ENCODE peak calls at places on chromosomes 6 and 20, in ten cellular contexts. One of them, this sample, is unnamed.

GRCh38 chr6:51571168-51571567 is 516.2 kb downstream of the PKHD1 start:
- DNase-seq in stimulated activated CD4-positive, alpha-beta T cell treated with anti-CD3 and anti-CD28 coated beads, Interleukin-15, amount 100 ng/mL, for 1 hour: no peak
- DNase-seq in MCF 10A: peak; percentile 28
- DNase-seq in NCI-H774: no peak
- DNase-seq in SW480: no peak
- DNase-seq in GM10248: no peak
- DNase-seq in NCI-H345: no peak
- DNase-seq in EL: no peak
- DNase-seq in occipital lobe: no peak
- DNase-seq in posterior vena cava: no peak
- DNase-seq in this sample: no peak

GRCh38 chr6:42454428-42454791 is 2.7 kb upstream of the TRERF1 start:
- DNase-seq in stimulated activated CD4-positive, alpha-beta T cell treated with anti-CD3 and anti-CD28 coated beads, Interleukin-15, amount 100 ng/mL, for 1 hour: no peak
- DNase-seq in posterior vena cava: peak; percentile 85
- DNase-seq in occipital lobe: no peak
- DNase-seq in SW480: no peak
- DNase-seq in MCF 10A: no peak
- DNase-seq in NCI-H345: no peak
- DNase-seq in NCI-H774: no peak
- DNase-seq in EL: no peak
- DNase-seq in GM10248: no peak
- DNase-seq in this sample: no peak

GRCh38 chr6:42300701-42301100 is 83.0 kb upstream of the MRPS10 start:
- DNase-seq in stimulated activated CD4-positive, alpha-beta T cell treated with anti-CD3 and anti-CD28 coated beads, Interleukin-15, amount 100 ng/mL, for 1 hour: no peak
- DNase-seq in posterior vena cava: no peak
- DNase-seq in NCI-H774: no peak
- DNase-seq in occipital lobe: no peak
- DNase-seq in EL: no peak
- DNase-seq in GM10248: no peak
- DNase-seq in MCF 10A: peak; percentile 54
- DNase-seq in NCI-H345: no peak
- DNase-seq in SW480: no peak
- DNase-seq in this sample: no peak

GRCh38 chr6:78670802-78671201 is 196.5 kb upstream of the IRAK1BP1 start:
- DNase-seq in SW480: no peak
- DNase-seq in EL: no peak
- DNase-seq in MCF 10A: no peak
- DNase-seq in NCI-H774: no peak
- DNase-seq in GM10248: no peak
- DNase-seq in NCI-H345: no peak
- DNase-seq in occipital lobe: no peak
- DNase-seq in stimulated activated CD4-positive, alpha-beta T cell treated with anti-CD3 and anti-CD28 coated beads, Interleukin-15, amount 100 ng/mL, for 1 hour: no peak
- DNase-seq in posterior vena cava: no peak
- DNase-seq in this sample: no peak

GRCh38 chr6:169246445-169246844 is 7.2 kb downstream of the THBS2 start:
- DNase-seq in occipital lobe: no peak
- DNase-seq in SW480: no peak
- DNase-seq in NCI-H345: no peak
- DNase-seq in MCF 10A: no peak
- DNase-seq in EL: no peak
- DNase-seq in GM10248: no peak
- DNase-seq in NCI-H774: no peak
- DNase-seq in stimulated activated CD4-positive, alpha-beta T cell treated with anti-CD3 and anti-CD28 coated beads, Interleukin-15, amount 100 ng/mL, for 1 hour: no peak
- DNase-seq in posterior vena cava: peak; percentile 69
- DNase-seq in this sample: no peak

GRCh38 chr6:42424906-42425474 is 26.7 kb downstream of the TRERF1 start:
- DNase-seq in posterior vena cava: no peak
- DNase-seq in occipital lobe: no peak
- DNase-seq in GM10248: no peak
- DNase-seq in NCI-H345: no peak
- DNase-seq in stimulated activated CD4-positive, alpha-beta T cell treated with anti-CD3 and anti-CD28 coated beads, Interleukin-15, amount 100 ng/mL, for 1 hour: no peak
- DNase-seq in EL: no peak
- DNase-seq in NCI-H774: no peak
- DNase-seq in SW480: no peak
- DNase-seq in MCF 10A: no peak
- DNase-seq in this sample: no peak

GRCh38 chr6:20875369-20875963 is 341.2 kb downstream of the CDKAL1 start:
- DNase-seq in MCF 10A: peak; percentile 43
- DNase-seq in SW480: peak; percentile 37
- DNase-seq in NCI-H774: peak; percentile 14
- DNase-seq in GM10248: no peak
- DNase-seq in posterior vena cava: no peak
- DNase-seq in NCI-H345: peak; percentile 34
- DNase-seq in stimulated activated CD4-positive, alpha-beta T cell treated with anti-CD3 and anti-CD28 coated beads, Interleukin-15, amount 100 ng/mL, for 1 hour: no peak
- DNase-seq in occipital lobe: no peak
- DNase-seq in EL: peak; percentile 37
- DNase-seq in this sample: no peak

GRCh38 chr6:122809671-122810070 is 20.6 kb downstream of the SMPDL3A start:
- DNase-seq in EL: no peak
- DNase-seq in SW480: no peak
- DNase-seq in MCF 10A: no peak
- DNase-seq in GM10248: no peak
- DNase-seq in occipital lobe: no peak
- DNase-seq in stimulated activated CD4-positive, alpha-beta T cell treated with anti-CD3 and anti-CD28 coated beads, Interleukin-15, amount 100 ng/mL, for 1 hour: no peak
- DNase-seq in NCI-H345: no peak
- DNase-seq in NCI-H774: no peak
- DNase-seq in posterior vena cava: no peak
- DNase-seq in this sample: no peak

GRCh38 chr6:7978736-7979135 is 68.1 kb upstream of the TXNDC5 start:
- DNase-seq in EL: no peak
- DNase-seq in posterior vena cava: no peak
- DNase-seq in NCI-H774: no peak
- DNase-seq in SW480: peak; percentile 21
- DNase-seq in MCF 10A: no peak
- DNase-seq in occipital lobe: no peak
- DNase-seq in stimulated activated CD4-positive, alpha-beta T cell treated with anti-CD3 and anti-CD28 coated beads, Interleukin-15, amount 100 ng/mL, for 1 hour: no peak
- DNase-seq in NCI-H345: no peak
- DNase-seq in GM10248: no peak
- DNase-seq in this sample: peak; percentile 65

GRCh38 chr20:38001981-38002380 is 31.3 kb downstream of the TTI1 start:
- DNase-seq in stimulated activated CD4-positive, alpha-beta T cell treated with anti-CD3 and anti-CD28 coated beads, Interleukin-15, amount 100 ng/mL, for 1 hour: no peak
- DNase-seq in MCF 10A: no peak
- DNase-seq in NCI-H345: no peak
- DNase-seq in EL: peak; percentile 18
- DNase-seq in SW480: no peak
- DNase-seq in NCI-H774: no peak
- DNase-seq in GM10248: no peak
- DNase-seq in occipital lobe: no peak
- DNase-seq in posterior vena cava: no peak
- DNase-seq in this sample: no peak

GRCh38 chr6:109762769-109763450 is 71.8 kb downstream of the FIG4 start:
- DNase-seq in NCI-H345: no peak
- DNase-seq in MCF 10A: no peak
- DNase-seq in GM10248: no peak
- DNase-seq in SW480: no peak
- DNase-seq in occipital lobe: no peak
- DNase-seq in posterior vena cava: no peak
- DNase-seq in stimulated activated CD4-positive, alpha-beta T cell treated with anti-CD3 and anti-CD28 coated beads, Interleukin-15, amount 100 ng/mL, for 1 hour: no peak
- DNase-seq in EL: no peak
- DNase-seq in NCI-H774: no peak
- DNase-seq in this sample: no peak

GRCh38 chr20:44695295-44696230 is 19.6 kb upstream of the CCN5 start:
- DNase-seq in NCI-H774: no peak
- DNase-seq in MCF 10A: no peak
- DNase-seq in occipital lobe: no peak
- DNase-seq in stimulated activated CD4-positive, alpha-beta T cell treated with anti-CD3 and anti-CD28 coated beads, Interleukin-15, amount 100 ng/mL, for 1 hour: no peak
- DNase-seq in NCI-H345: no peak
- DNase-seq in EL: peak; percentile 57
- DNase-seq in SW480: no peak
- DNase-seq in GM10248: no peak
- DNase-seq in posterior vena cava: no peak
- DNase-seq in this sample: no peak

GRCh38 chr6:119881416-119881815 is 531.9 kb upstream of the MAN1A1 start:
- DNase-seq in MCF 10A: peak; percentile 45
- DNase-seq in SW480: no peak
- DNase-seq in posterior vena cava: no peak
- DNase-seq in EL: peak; percentile 9
- DNase-seq in stimulated activated CD4-positive, alpha-beta T cell treated with anti-CD3 and anti-CD28 coated beads, Interleukin-15, amount 100 ng/mL, for 1 hour: no peak
- DNase-seq in NCI-H774: no peak
- DNase-seq in NCI-H345: no peak
- DNase-seq in occipital lobe: peak; percentile 3
- DNase-seq in GM10248: no peak
- DNase-seq in this sample: no peak

GRCh38 chr6:170529839-170530520 is 23.1 kb downstream of the PSMB1 start:
- DNase-seq in NCI-H774: peak; percentile 89
- DNase-seq in MCF 10A: peak; percentile 84
- DNase-seq in occipital lobe: peak; percentile 55
- DNase-seq in stimulated activated CD4-positive, alpha-beta T cell treated with anti-CD3 and anti-CD28 coated beads, Interleukin-15, amount 100 ng/mL, for 1 hour: peak; percentile 39
- DNase-seq in GM10248: peak; percentile 70
- DNase-seq in SW480: peak; percentile 50
- DNase-seq in EL: peak; percentile 73
- DNase-seq in NCI-H345: peak; percentile 62
- DNase-seq in posterior vena cava: peak; percentile 93
- DNase-seq in this sample: no peak

GRCh38 chr20:38261054-38261390 is 487 bp upstream of the KIAA1755 start:
- DNase-seq in SW480: no peak
- DNase-seq in posterior vena cava: no peak
- DNase-seq in stimulated activated CD4-positive, alpha-beta T cell treated with anti-CD3 and anti-CD28 coated beads, Interleukin-15, amount 100 ng/mL, for 1 hour: no peak
- DNase-seq in GM10248: no peak
- DNase-seq in MCF 10A: no peak
- DNase-seq in NCI-H774: no peak
- DNase-seq in EL: no peak
- DNase-seq in NCI-H345: no peak
- DNase-seq in occipital lobe: no peak
- DNase-seq in this sample: no peak

GRCh38 chr20:7775072-7775471 is 165.2 kb downstream of the HAO1 start:
- DNase-seq in NCI-H345: no peak
- DNase-seq in GM10248: no peak
- DNase-seq in SW480: no peak
- DNase-seq in MCF 10A: no peak
- DNase-seq in NCI-H774: no peak
- DNase-seq in occipital lobe: no peak
- DNase-seq in stimulated activated CD4-positive, alpha-beta T cell treated with anti-CD3 and anti-CD28 coated beads, Interleukin-15, amount 100 ng/mL, for 1 hour: no peak
- DNase-seq in posterior vena cava: no peak
- DNase-seq in EL: no peak
- DNase-seq in this sample: no peak

This sample was measured in non-pigmented ciliary epithelial cell.